ENCODE peak calls at places on chromosomes 5 and 9, in ten cellular contexts. One of them, this sample, is unnamed.

GRCh38 chr5:74357827-74358226 is 282.7 kb downstream of the ENC1 start:
- DNase-seq in ELR: peak; percentile 3
- DNase-seq in GM23338: no peak
- DNase-seq in fibroblast of lung: no peak
- DNase-seq in hypothalamus: no peak
- DNase-seq in A172: no peak
- DNase-seq in PC-3: no peak
- DNase-seq in AG09319: no peak
- DNase-seq in T-helper 2 cell: no peak
- DNase-seq in stimulated activated naive B cell treated with anti-CD40 and anti-IgM and Interleukin-4, amounts not matched to agents 10 μg/mL and 1 μg/mL and 100 μg/mL, for 72 hours: no peak
- DNase-seq in this sample: no peak

GRCh38 chr5:74030371-74030770 is 404.4 kb downstream of the ARHGEF28 start:
- DNase-seq in ELR: no peak
- DNase-seq in GM23338: no peak
- DNase-seq in fibroblast of lung: no peak
- DNase-seq in hypothalamus: no peak
- DNase-seq in A172: no peak
- DNase-seq in PC-3: no peak
- DNase-seq in AG09319: no peak
- DNase-seq in T-helper 2 cell: no peak
- DNase-seq in stimulated activated naive B cell treated with anti-CD40 and anti-IgM and Interleukin-4, amounts not matched to agents 10 μg/mL and 1 μg/mL and 100 μg/mL, for 72 hours: no peak
- DNase-seq in this sample: no peak

GRCh38 chr9:33113799-33114547 is 37.5 kb upstream of the SMU1 start:
- DNase-seq in ELR: no peak
- DNase-seq in GM23338: no peak
- DNase-seq in fibroblast of lung: no peak
- DNase-seq in hypothalamus: no peak
- DNase-seq in A172: no peak
- DNase-seq in PC-3: no peak
- DNase-seq in AG09319: no peak
- DNase-seq in T-helper 2 cell: no peak
- DNase-seq in stimulated activated naive B cell treated with anti-CD40 and anti-IgM and Interleukin-4, amounts not matched to agents 10 μg/mL and 1 μg/mL and 100 μg/mL, for 72 hours: no peak
- DNase-seq in this sample: no peak

GRCh38 chr9:134557331-134557730 is 84.3 kb upstream of the COL5A1 start:
- DNase-seq in ELR: no peak
- DNase-seq in GM23338: no peak
- DNase-seq in fibroblast of lung: no peak
- DNase-seq in hypothalamus: no peak
- DNase-seq in A172: no peak
- DNase-seq in PC-3: no peak
- DNase-seq in AG09319: no peak
- DNase-seq in T-helper 2 cell: no peak
- DNase-seq in stimulated activated naive B cell treated with anti-CD40 and anti-IgM and Interleukin-4, amounts not matched to agents 10 μg/mL and 1 μg/mL and 100 μg/mL, for 72 hours: no peak
- DNase-seq in this sample: no peak

GRCh38 chr9:123337971-123338370 is 18.0 kb upstream of the CRB2 start:
- DNase-seq in ELR: no peak
- DNase-seq in GM23338: no peak
- DNase-seq in fibroblast of lung: no peak
- DNase-seq in hypothalamus: no peak
- DNase-seq in A172: no peak
- DNase-seq in PC-3: no peak
- DNase-seq in AG09319: no peak
- DNase-seq in T-helper 2 cell: no peak
- DNase-seq in stimulated activated naive B cell treated with anti-CD40 and anti-IgM and Interleukin-4, amounts not matched to agents 10 μg/mL and 1 μg/mL and 100 μg/mL, for 72 hours: peak; percentile 69
- DNase-seq in this sample: no peak

GRCh38 chr9:125867752-125868400 is 120.7 kb downstream of the PBX3 start:
- DNase-seq in ELR: peak; percentile 50
- DNase-seq in GM23338: no peak
- DNase-seq in fibroblast of lung: no peak
- DNase-seq in hypothalamus: no peak
- DNase-seq in A172: no peak
- DNase-seq in PC-3: peak; percentile 8
- DNase-seq in AG09319: no peak
- DNase-seq in T-helper 2 cell: no peak
- DNase-seq in stimulated activated naive B cell treated with anti-CD40 and anti-IgM and Interleukin-4, amounts not matched to agents 10 μg/mL and 1 μg/mL and 100 μg/mL, for 72 hours: no peak
- DNase-seq in this sample: no peak

GRCh38 chr5:58071566-58071965 is 388.3 kb downstream of the PLK2 start:
- DNase-seq in ELR: no peak
- DNase-seq in GM23338: no peak
- DNase-seq in fibroblast of lung: no peak
- DNase-seq in hypothalamus: no peak
- DNase-seq in A172: no peak
- DNase-seq in PC-3: no peak
- DNase-seq in AG09319: no peak
- DNase-seq in T-helper 2 cell: no peak
- DNase-seq in stimulated activated naive B cell treated with anti-CD40 and anti-IgM and Interleukin-4, amounts not matched to agents 10 μg/mL and 1 μg/mL and 100 μg/mL, for 72 hours: no peak
- DNase-seq in this sample: peak; percentile 29

GRCh38 chr9:37174247-37174646 is 53.9 kb downstream of the ZCCHC7 start:
- DNase-seq in ELR: peak; percentile 33
- DNase-seq in GM23338: no peak
- DNase-seq in fibroblast of lung: peak; percentile 56
- DNase-seq in hypothalamus: no peak
- DNase-seq in A172: no peak
- DNase-seq in PC-3: no peak
- DNase-seq in AG09319: no peak
- DNase-seq in T-helper 2 cell: no peak
- DNase-seq in stimulated activated naive B cell treated with anti-CD40 and anti-IgM and Interleukin-4, amounts not matched to agents 10 μg/mL and 1 μg/mL and 100 μg/mL, for 72 hours: no peak
- DNase-seq in this sample: no peak

GRCh38 chr9:104871961-104872527 is 55.9 kb downstream of the ABCA1 start:
- DNase-seq in ELR: no peak
- DNase-seq in GM23338: no peak
- DNase-seq in fibroblast of lung: no peak
- DNase-seq in hypothalamus: no peak
- DNase-seq in A172: no peak
- DNase-seq in PC-3: peak; percentile 19
- DNase-seq in AG09319: no peak
- DNase-seq in T-helper 2 cell: no peak
- DNase-seq in stimulated activated naive B cell treated with anti-CD40 and anti-IgM and Interleukin-4, amounts not matched to agents 10 μg/mL and 1 μg/mL and 100 μg/mL, for 72 hours: no peak
- DNase-seq in this sample: no peak

GRCh38 chr9:5971740-5972139 is 43.7 kb downstream of the RANBP6 start:
- DNase-seq in ELR: peak; percentile 63
- DNase-seq in GM23338: no peak
- DNase-seq in fibroblast of lung: peak; percentile 11
- DNase-seq in hypothalamus: no peak
- DNase-seq in A172: peak; percentile 55
- DNase-seq in PC-3: peak; percentile 35
- DNase-seq in AG09319: no peak
- DNase-seq in T-helper 2 cell: no peak
- DNase-seq in stimulated activated naive B cell treated with anti-CD40 and anti-IgM and Interleukin-4, amounts not matched to agents 10 μg/mL and 1 μg/mL and 100 μg/mL, for 72 hours: no peak
- DNase-seq in this sample: no peak

GRCh38 chr5:76804266-76804665 is 14.6 kb upstream of the F2RL1 start:
- DNase-seq in ELR: peak; percentile 68
- DNase-seq in GM23338: no peak
- DNase-seq in fibroblast of lung: no peak
- DNase-seq in hypothalamus: no peak
- DNase-seq in A172: peak; percentile 49
- DNase-seq in PC-3: peak; percentile 66
- DNase-seq in AG09319: no peak
- DNase-seq in T-helper 2 cell: no peak
- DNase-seq in stimulated activated naive B cell treated with anti-CD40 and anti-IgM and Interleukin-4, amounts not matched to agents 10 μg/mL and 1 μg/mL and 100 μg/mL, for 72 hours: no peak
- DNase-seq in this sample: no peak

GRCh38 chr9:136036050-136036449 is 59.0 kb downstream of the NACC2 start:
- DNase-seq in ELR: no peak
- DNase-seq in GM23338: no peak
- DNase-seq in fibroblast of lung: no peak
- DNase-seq in hypothalamus: no peak
- DNase-seq in A172: peak; percentile 27
- DNase-seq in PC-3: no peak
- DNase-seq in AG09319: no peak
- DNase-seq in T-helper 2 cell: no peak
- DNase-seq in stimulated activated naive B cell treated with anti-CD40 and anti-IgM and Interleukin-4, amounts not matched to agents 10 μg/mL and 1 μg/mL and 100 μg/mL, for 72 hours: no peak
- DNase-seq in this sample: no peak

GRCh38 chr9:73038089-73038509 is 85.2 kb upstream of the ALDH1A1 start:
- DNase-seq in ELR: no peak
- DNase-seq in GM23338: no peak
- DNase-seq in fibroblast of lung: peak; percentile 14
- DNase-seq in hypothalamus: no peak
- DNase-seq in A172: no peak
- DNase-seq in PC-3: no peak
- DNase-seq in AG09319: no peak
- DNase-seq in T-helper 2 cell: no peak
- DNase-seq in stimulated activated naive B cell treated with anti-CD40 and anti-IgM and Interleukin-4, amounts not matched to agents 10 μg/mL and 1 μg/mL and 100 μg/mL, for 72 hours: no peak
- DNase-seq in this sample: no peak

GRCh38 chr9:136572003-136572595 is 26.3 kb upstream of the NOTCH1 start:
- DNase-seq in ELR: peak; percentile 63
- DNase-seq in GM23338: peak; percentile 97
- DNase-seq in fibroblast of lung: peak; percentile 35
- DNase-seq in hypothalamus: no peak
- DNase-seq in A172: peak; percentile 96
- DNase-seq in PC-3: peak; percentile 4
- DNase-seq in AG09319: no peak
- DNase-seq in T-helper 2 cell: no peak
- DNase-seq in stimulated activated naive B cell treated with anti-CD40 and anti-IgM and Interleukin-4, amounts not matched to agents 10 μg/mL and 1 μg/mL and 100 μg/mL, for 72 hours: no peak
- DNase-seq in this sample: peak; percentile 97

GRCh38 chr9:129270903-129271431 is 92.9 kb upstream of the IER5L start:
- DNase-seq in ELR: peak; percentile 58
- DNase-seq in GM23338: no peak
- DNase-seq in fibroblast of lung: peak; percentile 15
- DNase-seq in hypothalamus: no peak
- DNase-seq in A172: peak; percentile 53
- DNase-seq in PC-3: no peak
- DNase-seq in AG09319: peak; percentile 30
- DNase-seq in T-helper 2 cell: no peak
- DNase-seq in stimulated activated naive B cell treated with anti-CD40 and anti-IgM and Interleukin-4, amounts not matched to agents 10 μg/mL and 1 μg/mL and 100 μg/mL, for 72 hours: peak; percentile 59
- DNase-seq in this sample: no peak

GRCh38 chr9:135251331-135251761 is 163.9 kb downstream of the OLFM1 start:
- DNase-seq in ELR: no peak
- DNase-seq in GM23338: no peak
- DNase-seq in fibroblast of lung: no peak
- DNase-seq in hypothalamus: no peak
- DNase-seq in A172: no peak
- DNase-seq in PC-3: no peak
- DNase-seq in AG09319: no peak
- DNase-seq in T-helper 2 cell: peak; percentile 3
- DNase-seq in stimulated activated naive B cell treated with anti-CD40 and anti-IgM and Interleukin-4, amounts not matched to agents 10 μg/mL and 1 μg/mL and 100 μg/mL, for 72 hours: no peak
- DNase-seq in this sample: no peak

GRCh38 chr5:88836195-88836838 is 46.7 kb downstream of the MEF2C start:
- DNase-seq in ELR: no peak
- DNase-seq in GM23338: no peak
- DNase-seq in fibroblast of lung: peak; percentile 17
- DNase-seq in hypothalamus: no peak
- DNase-seq in A172: peak; percentile 11
- DNase-seq in PC-3: no peak
- DNase-seq in AG09319: no peak
- DNase-seq in T-helper 2 cell: no peak
- DNase-seq in stimulated activated naive B cell treated with anti-CD40 and anti-IgM and Interleukin-4, amounts not matched to agents 10 μg/mL and 1 μg/mL and 100 μg/mL, for 72 hours: no peak
- DNase-seq in this sample: no peak

GRCh38 chr5:56638768-56639238 is 176.5 kb upstream of the MAP3K1 start:
- DNase-seq in ELR: no peak
- DNase-seq in GM23338: no peak
- DNase-seq in fibroblast of lung: no peak
- DNase-seq in hypothalamus: no peak
- DNase-seq in A172: no peak
- DNase-seq in PC-3: no peak
- DNase-seq in AG09319: no peak
- DNase-seq in T-helper 2 cell: no peak
- DNase-seq in stimulated activated naive B cell treated with anti-CD40 and anti-IgM and Interleukin-4, amounts not matched to agents 10 μg/mL and 1 μg/mL and 100 μg/mL, for 72 hours: no peak
- DNase-seq in this sample: no peak

GRCh38 chr5:67998709-67999251 is 216.8 kb upstream of the PIK3R1 start:
- DNase-seq in ELR: peak; percentile 95
- DNase-seq in GM23338: no peak
- DNase-seq in fibroblast of lung: peak; percentile 53
- DNase-seq in hypothalamus: no peak
- DNase-seq in A172: peak; percentile 95
- DNase-seq in PC-3: peak; percentile 18
- DNase-seq in AG09319: no peak
- DNase-seq in T-helper 2 cell: no peak
- DNase-seq in stimulated activated naive B cell treated with anti-CD40 and anti-IgM and Interleukin-4, amounts not matched to agents 10 μg/mL and 1 μg/mL and 100 μg/mL, for 72 hours: no peak
- DNase-seq in this sample: no peak

GRCh38 chr9:4048441-4048840 is 251.4 kb downstream of the GLIS3 start:
- DNase-seq in ELR: peak; percentile 59
- DNase-seq in GM23338: peak; percentile 47
- DNase-seq in fibroblast of lung: peak; percentile 72
- DNase-seq in hypothalamus: no peak
- DNase-seq in A172: peak; percentile 33
- DNase-seq in PC-3: peak; percentile 56
- DNase-seq in AG09319: peak; percentile 12
- DNase-seq in T-helper 2 cell: no peak
- DNase-seq in stimulated activated naive B cell treated with anti-CD40 and anti-IgM and Interleukin-4, amounts not matched to agents 10 μg/mL and 1 μg/mL and 100 μg/mL, for 72 hours: no peak
- DNase-seq in this sample: no peak

GRCh38 chr5:167305591-167306213 is 985.7 kb upstream of the WWC1 start:
- DNase-seq in ELR: no peak
- DNase-seq in GM23338: peak; percentile 68
- DNase-seq in fibroblast of lung: no peak
- DNase-seq in hypothalamus: no peak
- DNase-seq in A172: no peak
- DNase-seq in PC-3: no peak
- DNase-seq in AG09319: no peak
- DNase-seq in T-helper 2 cell: no peak
- DNase-seq in stimulated activated naive B cell treated with anti-CD40 and anti-IgM and Interleukin-4, amounts not matched to agents 10 μg/mL and 1 μg/mL and 100 μg/mL, for 72 hours: no peak
- DNase-seq in this sample: no peak

GRCh38 chr9:119052339-119053030 is 316.8 kb downstream of the BRINP1 start:
- DNase-seq in ELR: no peak
- DNase-seq in GM23338: peak; percentile 14
- DNase-seq in fibroblast of lung: no peak
- DNase-seq in hypothalamus: no peak
- DNase-seq in A172: no peak
- DNase-seq in PC-3: no peak
- DNase-seq in AG09319: no peak
- DNase-seq in T-helper 2 cell: no peak
- DNase-seq in stimulated activated naive B cell treated with anti-CD40 and anti-IgM and Interleukin-4, amounts not matched to agents 10 μg/mL and 1 μg/mL and 100 μg/mL, for 72 hours: no peak
- DNase-seq in this sample: no peak

GRCh38 chr9:132630811-132631210 is 39.0 kb downstream of the DDX31 start:
- DNase-seq in ELR: no peak
- DNase-seq in GM23338: no peak
- DNase-seq in fibroblast of lung: no peak
- DNase-seq in hypothalamus: no peak
- DNase-seq in A172: no peak
- DNase-seq in PC-3: no peak
- DNase-seq in AG09319: no peak
- DNase-seq in T-helper 2 cell: no peak
- DNase-seq in stimulated activated naive B cell treated with anti-CD40 and anti-IgM and Interleukin-4, amounts not matched to agents 10 μg/mL and 1 μg/mL and 100 μg/mL, for 72 hours: no peak
- DNase-seq in this sample: no peak

GRCh38 chr9:91273853-91274552 is 87.7 kb downstream of the AUH start:
- DNase-seq in ELR: peak; percentile 81
- DNase-seq in GM23338: no peak
- DNase-seq in fibroblast of lung: peak; percentile 65
- DNase-seq in hypothalamus: no peak
- DNase-seq in A172: peak; percentile 62
- DNase-seq in PC-3: peak; percentile 47
- DNase-seq in AG09319: no peak
- DNase-seq in T-helper 2 cell: no peak
- DNase-seq in stimulated activated naive B cell treated with anti-CD40 and anti-IgM and Interleukin-4, amounts not matched to agents 10 μg/mL and 1 μg/mL and 100 μg/mL, for 72 hours: no peak
- DNase-seq in this sample: no peak

GRCh38 chr9:33988219-33988890 is 60.3 kb downstream of the UBAP2 start:
- DNase-seq in ELR: no peak
- DNase-seq in GM23338: no peak
- DNase-seq in fibroblast of lung: no peak
- DNase-seq in hypothalamus: no peak
- DNase-seq in A172: no peak
- DNase-seq in PC-3: peak; percentile 6
- DNase-seq in AG09319: no peak
- DNase-seq in T-helper 2 cell: no peak
- DNase-seq in stimulated activated naive B cell treated with anti-CD40 and anti-IgM and Interleukin-4, amounts not matched to agents 10 μg/mL and 1 μg/mL and 100 μg/mL, for 72 hours: peak; percentile 4
- DNase-seq in this sample: no peak

GRCh38 chr9:132651259-132651658 is 18.5 kb downstream of the DDX31 start:
- DNase-seq in ELR: peak; percentile 93
- DNase-seq in GM23338: no peak
- DNase-seq in fibroblast of lung: peak; percentile 99
- DNase-seq in hypothalamus: no peak
- DNase-seq in A172: peak; percentile 74
- DNase-seq in PC-3: peak; percentile 78
- DNase-seq in AG09319: peak; percentile 57
- DNase-seq in T-helper 2 cell: no peak
- DNase-seq in stimulated activated naive B cell treated with anti-CD40 and anti-IgM and Interleukin-4, amounts not matched to agents 10 μg/mL and 1 μg/mL and 100 μg/mL, for 72 hours: no peak
- DNase-seq in this sample: no peak

GRCh38 chr5:1419476-1420210 is 25.6 kb downstream of the SLC6A3 start:
- DNase-seq in ELR: no peak
- DNase-seq in GM23338: no peak
- DNase-seq in fibroblast of lung: no peak
- DNase-seq in hypothalamus: no peak
- DNase-seq in A172: no peak
- DNase-seq in PC-3: no peak
- DNase-seq in AG09319: no peak
- DNase-seq in T-helper 2 cell: no peak
- DNase-seq in stimulated activated naive B cell treated with anti-CD40 and anti-IgM and Interleukin-4, amounts not matched to agents 10 μg/mL and 1 μg/mL and 100 μg/mL, for 72 hours: no peak
- DNase-seq in this sample: no peak

This sample was measured in neuronal stem cell.